ENCODE peak calls at places on chromosomes 12 and 14, in five cellular contexts. H is body of pancreas, D is pancreas, K is breast epithelium, I is bronchial epithelial cell. X is an unnamed sample.

GRCh38 chr14:51093371-51094281 is 1.3 kb downstream of the TRIM9 start:
- DNase-seq in H (peak), D (peak), K (no peak), I (no peak), X (peak)

GRCh38 chr14:105461903-105462302 is 12.7 kb upstream of the CRIP2 start:
- DNase-seq in H (no peak), D (no peak), K (no peak), I (no peak), X (no peak)

GRCh38 chr12:68788554-68789143 is 19.3 kb upstream of the MDM2 start:
- DNase-seq in H (no peak), D (no peak), K (no peak), I (no peak), X (no peak)

GRCh38 chr12:31521972-31522371 is 69.0 kb downstream of the DENND5B start:
- DNase-seq in H (no peak), D (no peak), K (no peak), I (no peak), X (no peak)

GRCh38 chr12:132955094-132955932 is 793 bp downstream of the ZNF605 start:
- DNase-seq in H (peak), D (peak), K (no peak), I (peak), X (peak)

GRCh38 chr12:48787791-48788521 is 933 bp downstream of the ADCY6 start:
- DNase-seq in H (no peak), D (no peak), K (no peak), I (no peak), X (no peak)

GRCh38 chr12:63319386-63319785 is 168.4 kb upstream of the AVPR1A start:
- DNase-seq in H (no peak), D (no peak), K (no peak), I (peak), X (peak)

GRCh38 chr14:99274346-99275221 is 2.6 kb upstream of the BCL11B start:
- DNase-seq in H (peak), D (peak), K (peak), I (peak), X (peak)

GRCh38 chr14:103033744-103034143 is 23.6 kb downstream of the CDC42BPB start:
- DNase-seq in H (no peak), D (no peak), K (peak), I (no peak), X (no peak)

GRCh38 chr14:89379006-89379405 is 38.0 kb downstream of the FOXN3 start:
- DNase-seq in H (no peak), D (no peak), K (no peak), I (no peak), X (no peak)

GRCh38 chr12:30822385-30823139 is 67.8 kb upstream of the CAPRIN2 start:
- DNase-seq in H (peak), D (peak), K (peak), I (no peak), X (peak)

GRCh38 chr12:96457191-96457930 is 32.0 kb upstream of the CFAP54 start:
- DNase-seq in H (no peak), D (no peak), K (no peak), I (peak), X (peak)

GRCh38 chr12:112180422-112180821 is 55.1 kb downstream of the TRAFD1 start:
- DNase-seq in H (no peak), D (peak), K (no peak), I (no peak), X (no peak)

GRCh38 chr12:29710104-29710503 is 73.6 kb downstream of the TMTC1 start:
- DNase-seq in H (no peak), D (no peak), K (no peak), I (peak), X (peak)

GRCh38 chr12:6962285-6963015 is 8.0 kb downstream of the PHB2 start:
- DNase-seq in H (peak), D (no peak), K (no peak), I (no peak), X (no peak)

GRCh38 chr12:132661972-132662371 is 25.2 kb downstream of the POLE start:
- DNase-seq in H (no peak), D (no peak), K (no peak), I (no peak), X (no peak)

GRCh38 chr14:105072381-105072861 is 7.2 kb upstream of the GPR132 start:
- DNase-seq in H (no peak), D (no peak), K (no peak), I (no peak), X (no peak)

GRCh38 chr12:52828156-52829090 is 5.7 kb downstream of the KRT79 start:
- DNase-seq in H (no peak), D (no peak), K (no peak), I (no peak), X (no peak)

GRCh38 chr12:49939707-49940106 is 10.8 kb upstream of the AQP2 start:
- DNase-seq in H (no peak), D (no peak), K (peak), I (no peak), X (no peak)

GRCh38 chr12:51070004-51070403 is 13.4 kb downstream of the CSRNP2 start:
- DNase-seq in H (no peak), D (no peak), K (no peak), I (peak), X (peak)

DNA sequence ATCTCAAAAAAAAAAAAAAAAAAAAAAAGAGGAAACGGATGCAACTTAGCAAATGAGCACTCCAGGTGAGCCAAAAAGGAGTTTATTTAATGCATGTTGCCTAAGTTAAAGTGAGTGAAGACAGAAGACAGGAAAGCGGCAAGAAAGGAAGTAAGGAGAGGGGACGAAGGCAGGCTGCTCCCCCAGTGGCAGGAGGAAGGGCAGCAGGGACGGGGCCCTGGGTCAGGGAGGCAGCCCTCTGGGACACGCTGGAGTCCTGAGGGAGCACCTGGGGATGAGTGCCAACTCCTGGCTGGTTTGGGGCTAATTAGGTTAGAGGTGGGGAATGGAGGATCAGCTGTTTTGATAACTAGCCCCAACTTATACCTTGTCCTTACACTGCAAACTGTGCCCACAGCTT is 37.0 kb upstream of the SPTLC2 start:
- DNase-seq in H (no peak), D (no peak), K (no peak), I (no peak), X (no peak)
- TF ChIP-seq CTCF in H (no peak), D (no peak), K (no peak), I (peak), X (no peak)

GRCh38 chr14:68408680-68409079 is 384.2 kb downstream of the ZFP36L1 start:
- DNase-seq in H (no peak), D (no peak), K (no peak), I (no peak), X (peak)
- TF ChIP-seq CTCF in H (no peak), D (no peak), K (no peak), I (no peak), X (no peak)

GRCh38 chr14:95260537-95261440 is 58.9 kb downstream of the CLMN start:
- DNase-seq in H (peak), D (no peak), K (no peak), I (peak), X (peak)
- TF ChIP-seq CTCF in H (no peak), D (no peak), K (no peak), I (no peak), X (no peak)

GRCh38 chr12:107405436-107405835 is 280.2 kb upstream of the PWP1 start:
- DNase-seq in H (no peak), D (no peak), K (no peak), I (no peak), X (no peak)

GRCh38 chr12:107400686-107401447 is 284.7 kb upstream of the PWP1 start:
- DNase-seq in H (no peak), D (no peak), K (no peak), I (no peak), X (peak)

GRCh38 chr12:107406932-107407331 is 278.7 kb upstream of the PWP1 start:
- DNase-seq in H (no peak), D (no peak), K (no peak), I (no peak), X (no peak)

GRCh38 chr12:107402041-107403022 is 283.3 kb upstream of the PWP1 start:
- DNase-seq in H (peak), D (peak), K (no peak), I (peak), X (peak)

GRCh38 chr12:107404981-107405380 is 280.6 kb upstream of the PWP1 start:
- DNase-seq in H (no peak), D (no peak), K (no peak), I (peak), X (peak)
- TF ChIP-seq CTCF in H (no peak), D (peak), K (no peak), I (peak), X (peak)

GRCh38 chr14:24065408-24065807 is 6.0 kb upstream of the CPNE6 start:
- DNase-seq in H (no peak), D (peak), K (no peak), I (no peak), X (no peak)
- TF ChIP-seq CTCF in H (no peak), D (no peak), K (no peak), I (no peak), X (no peak)

DNA sequence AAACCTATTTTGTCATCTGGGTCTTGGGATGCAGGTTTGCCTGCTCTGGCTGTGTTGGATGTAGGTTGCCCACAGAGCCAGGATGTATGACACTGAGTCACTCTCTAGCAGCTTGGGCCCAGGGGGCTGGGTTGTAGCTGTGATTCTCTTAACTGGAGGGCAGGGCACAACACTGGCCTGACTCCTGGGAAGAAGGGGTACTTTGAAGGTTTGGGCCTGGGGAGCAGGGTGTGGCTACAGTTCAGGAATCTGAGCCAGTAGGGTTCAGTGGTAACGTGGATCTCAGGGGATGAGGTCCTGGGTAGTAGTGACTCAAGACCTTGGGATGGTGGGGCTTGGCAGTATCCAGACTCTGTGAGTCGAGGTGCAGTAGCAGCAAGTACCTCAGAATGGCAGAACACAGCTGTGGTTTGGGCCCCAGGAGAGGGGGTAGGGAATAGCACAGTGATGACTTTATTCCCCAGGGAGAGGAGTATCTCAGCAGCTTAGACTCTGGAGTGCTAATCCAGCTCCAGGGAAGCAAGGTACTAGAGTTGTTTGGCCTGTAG is 25.7 kb downstream of the TBC1D15 start:
- DNase-seq in H (no peak), D (no peak), K (no peak), I (peak), X (peak)
- TF ChIP-seq CTCF in H (no peak), D (no peak), K (no peak), I (no peak), X (no peak)

GRCh38 chr14:25381498-25381897 is 331.6 kb upstream of the STXBP6 start:
- DNase-seq in H (no peak), D (no peak), K (no peak), I (no peak), X (no peak)
- TF ChIP-seq CTCF in H (no peak), D (peak), K (no peak), I (no peak), X (no peak)

GRCh38 chr12:76274699-76275098 is 73.5 kb downstream of the BBS10 start:
- DNase-seq in H (no peak), D (no peak), K (no peak), I (peak), X (peak)
- TF ChIP-seq CTCF in H (no peak), D (no peak), K (no peak), I (no peak), X (no peak)

GRCh38 chr14:76309572-76310551 is 66.1 kb upstream of the ESRRB start:
- DNase-seq in H (no peak), D (no peak), K (no peak), I (no peak), X (no peak)
- TF ChIP-seq CTCF in H (no peak), D (no peak), K (no peak), I (no peak), X (no peak)

DNA sequence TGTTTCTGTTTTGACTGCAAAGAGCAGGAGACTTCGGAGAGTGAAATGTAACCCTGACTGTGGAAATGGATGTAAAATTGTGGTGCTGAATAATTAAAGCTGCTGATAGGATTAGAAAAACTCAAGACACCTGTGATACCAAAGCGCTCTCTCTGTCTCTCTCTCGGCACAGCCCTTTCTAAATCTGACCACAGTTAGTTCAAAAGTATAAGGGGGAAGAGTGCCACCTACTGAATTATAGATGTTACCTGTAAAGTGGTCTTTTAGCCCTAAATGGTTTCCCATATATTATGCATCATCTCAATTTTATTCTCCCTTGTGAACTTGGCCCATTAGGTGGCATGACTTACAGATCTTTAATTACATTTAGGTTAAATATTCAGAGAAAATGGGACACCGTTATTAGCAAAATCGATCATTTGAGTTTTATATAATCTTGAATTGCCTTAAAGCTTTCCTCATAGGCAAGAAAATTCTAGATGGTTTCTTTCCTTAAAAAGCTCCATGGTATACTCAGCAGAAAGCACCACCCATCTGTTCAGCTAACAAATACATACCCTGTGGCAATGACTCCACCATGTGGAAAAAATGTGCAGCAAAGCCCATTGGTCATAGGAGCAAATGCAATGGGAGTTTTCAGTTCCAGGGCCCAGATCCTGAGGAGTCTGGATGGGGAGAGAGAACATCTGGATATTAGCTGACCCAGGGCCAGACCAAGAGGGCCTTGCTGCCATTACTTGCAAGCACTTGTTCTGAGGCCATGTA is 18.1 kb downstream of the RFC5 start:
- DNase-seq in H (peak), D (no peak), K (no peak), I (peak), X (peak)
- TF ChIP-seq CTCF in H (peak), D (no peak), K (no peak), I (peak), X (peak)

X was measured in epithelial cell of esophagus.